ENCODE peak calls at places on chromosomes 3 and 15, in eight cellular contexts. S is left ventricle myocardium inferior; Q is activated CD4-positive, alpha-beta T cell treated with anti-CD3 and anti-CD28 coated beads, Interleukin-2, amount 50 U/mL, for 4 hours; W is memory B cell; P is effector CD4-positive, alpha-beta T cell; I is MCF 10A; L is NCI-H1092 treated with DMSO at 0.1 percent for 48 hours; O is CD4-positive, alpha-beta memory T cell. V is an unnamed sample.

GRCh38 chr15:99016680-99017321 is 9.2 kb upstream of the PGPEP1L start:
- DNase-seq in S (peak; percentile 31), Q (no peak), W (no peak), P (no peak), I (peak; percentile 69), L (no peak), O (no peak), V (peak; percentile 37)

GRCh38 chr15:94206463-94207167 is 24.7 kb upstream of the MCTP2 start:
- DNase-seq in S (no peak), Q (no peak), W (no peak), P (no peak), I (peak; percentile 63), L (no peak), O (peak; percentile 0), V (no peak)

GRCh38 chr15:39788800-39789565 is 6.3 kb upstream of the FSIP1 start:
- DNase-seq in S (no peak), Q (no peak), W (no peak), P (no peak), I (peak; percentile 5), L (no peak), O (no peak), V (no peak)

GRCh38 chr3:101077361-101078011 is 84.3 kb upstream of the ABI3BP start:
- DNase-seq in S (no peak), Q (no peak), W (no peak), P (no peak), I (peak; percentile 56), L (no peak), O (no peak), V (no peak)

GRCh38 chr15:27412413-27412812 is 441.4 kb downstream of the GABRG3 start:
- DNase-seq in S (no peak), Q (no peak), W (no peak), P (no peak), I (no peak), L (peak; percentile 63), O (no peak), V (no peak)

GRCh38 chr3:45412731-45413130 is 24.4 kb downstream of the LARS2 start:
- DNase-seq in S (no peak), Q (no peak), W (no peak), P (no peak), I (no peak), L (no peak), O (no peak), V (no peak)

GRCh38 chr3:106348142-106348690 is 479.4 kb upstream of the CBLB start:
- DNase-seq in S (no peak), Q (no peak), W (no peak), P (no peak), I (no peak), L (no peak), O (no peak), V (no peak)

GRCh38 chr15:59289574-59289973 is 82.9 kb downstream of the LDHAL6B start:
- DNase-seq in S (no peak), Q (no peak), W (no peak), P (no peak), I (no peak), L (no peak), O (no peak), V (no peak)

GRCh38 chr15:68614621-68615035 is 35.8 kb downstream of the CORO2B start:
- DNase-seq in S (peak; percentile 69), Q (no peak), W (no peak), P (no peak), I (no peak), L (no peak), O (no peak), V (peak; percentile 66)

GRCh38 chr15:65033659-65034269 is 4.3 kb upstream of the MTFMT start:
- DNase-seq in S (no peak), Q (peak; percentile 8), W (no peak), P (no peak), I (peak; percentile 49), L (peak; percentile 38), O (peak; percentile 34), V (no peak)

GRCh38 chr3:176650478-176650877 is 546.8 kb downstream of the TBL1XR1 start:
- DNase-seq in S (no peak), Q (no peak), W (no peak), P (no peak), I (peak; percentile 47), L (no peak), O (no peak), V (no peak)

GRCh38 chr3:74832925-74833324 is 218.5 kb upstream of the CNTN3 start:
- DNase-seq in S (no peak), Q (no peak), W (no peak), P (no peak), I (no peak), L (no peak), O (no peak), V (no peak)

GRCh38 chr3:71724584-71725278 is 471 bp downstream of the EIF4E3 start:
- DNase-seq in S (peak; percentile 55), Q (peak; percentile 12), W (peak; percentile 53), P (no peak), I (peak; percentile 17), L (no peak), O (peak; percentile 31), V (peak; percentile 25)

GRCh38 chr3:42229942-42230688 is 35.9 kb downstream of the CCK start:
- DNase-seq in S (no peak), Q (no peak), W (no peak), P (no peak), I (peak; percentile 50), L (no peak), O (no peak), V (no peak)

GRCh38 chr15:64907991-64908390 is 3.7 kb upstream of the ANKDD1A start:
- DNase-seq in S (no peak), Q (no peak), W (no peak), P (no peak), I (no peak), L (no peak), O (no peak), V (no peak)

GRCh38 chr3:58665410-58665809 is 1.2 kb downstream of the FAM3D start:
- DNase-seq in S (no peak), Q (no peak), W (no peak), P (no peak), I (no peak), L (no peak), O (no peak), V (no peak)

GRCh38 chr3:33433843-33434242 is 6.4 kb downstream of the UBP1 start:
- DNase-seq in S (no peak), Q (no peak), W (no peak), P (no peak), I (no peak), L (no peak), O (no peak), V (no peak)

GRCh38 chr3:80770106-80771079 is 991.1 kb downstream of the GBE1 start:
- DNase-seq in S (no peak), Q (no peak), W (no peak), P (no peak), I (no peak), L (no peak), O (no peak), V (no peak)

GRCh38 chr15:92817339-92817886 is 82.7 kb upstream of the CHD2 start:
- DNase-seq in S (no peak), Q (no peak), W (no peak), P (no peak), I (no peak), L (peak; percentile 31), O (no peak), V (no peak)

GRCh38 chr3:64187065-64187959 is 38.0 kb downstream of the PRICKLE2 start:
- DNase-seq in S (peak; percentile 75), Q (no peak), W (no peak), P (no peak), I (peak; percentile 93), L (no peak), O (no peak), V (peak; percentile 54)

GRCh38 chr3:33372218-33373081 is 67.8 kb downstream of the UBP1 start:
- DNase-seq in S (no peak), Q (peak; percentile 23), W (peak; percentile 44), P (peak; percentile 36), I (peak; percentile 85), L (peak; percentile 20), O (peak; percentile 49), V (no peak)

GRCh38 chr15:46127361-46127874 is 492.6 kb downstream of the SQOR start:
- DNase-seq in S (no peak), Q (no peak), W (no peak), P (no peak), I (no peak), L (no peak), O (no peak), V (no peak)

GRCh38 chr3:194135516-194135805 is 487 bp upstream of the HES1 start:
- DNase-seq in S (no peak), Q (no peak), W (no peak), P (no peak), I (no peak), L (no peak), O (no peak), V (no peak)

GRCh38 chr15:38148476-38148875 is 104.2 kb upstream of the SPRED1 start:
- DNase-seq in S (no peak), Q (no peak), W (no peak), P (no peak), I (no peak), L (no peak), O (no peak), V (no peak)

GRCh38 chr3:156721687-156722086 is 47.3 kb downstream of the TIPARP start:
- DNase-seq in S (no peak), Q (no peak), W (no peak), P (no peak), I (no peak), L (no peak), O (no peak), V (no peak)

GRCh38 chr15:29747837-29748417 is 74.3 kb downstream of the TJP1 start:
- DNase-seq in S (no peak), Q (no peak), W (no peak), P (no peak), I (peak; percentile 30), L (no peak), O (no peak), V (no peak)

GRCh38 chr3:25895443-25895842 is 105.6 kb downstream of the OXSM start:
- DNase-seq in S (no peak), Q (no peak), W (no peak), P (no peak), I (no peak), L (no peak), O (no peak), V (no peak)

GRCh38 chr3:178754852-178755510 is 218.7 kb downstream of the KCNMB2 start:
- DNase-seq in S (no peak), Q (no peak), W (no peak), P (no peak), I (no peak), L (no peak), O (no peak), V (no peak)

GRCh38 chr3:71614869-71615268 is 31.3 kb upstream of the FOXP1 start:
- DNase-seq in S (no peak), Q (no peak), W (no peak), P (no peak), I (no peak), L (no peak), O (no peak), V (no peak)

GRCh38 chr3:23650371-23651140 is 155.2 kb upstream of the UBE2E1 start:
- DNase-seq in S (no peak), Q (no peak), W (no peak), P (no peak), I (peak; percentile 68), L (no peak), O (no peak), V (no peak)

GRCh38 chr3:136804813-136805212 is 14.1 kb upstream of the SLC35G2 start:
- DNase-seq in S (no peak), Q (no peak), W (no peak), P (no peak), I (no peak), L (no peak), O (no peak), V (no peak)

GRCh38 chr3:16528581-16528993 is 15.1 kb upstream of the RFTN1 start:
- DNase-seq in S (peak; percentile 61), Q (no peak), W (no peak), P (no peak), I (no peak), L (no peak), O (no peak), V (no peak)

GRCh38 chr3:177364236-177364635 is 167.0 kb upstream of the TBL1XR1 start:
- DNase-seq in S (no peak), Q (no peak), W (no peak), P (no peak), I (no peak), L (no peak), O (no peak), V (no peak)

GRCh38 chr15:94858011-94858410 is 626.6 kb downstream of the MCTP2 start:
- DNase-seq in S (no peak), Q (no peak), W (no peak), P (no peak), I (no peak), L (no peak), O (no peak), V (no peak)

V was measured in heart right ventricle.